ENCODE peak calls at places on chromosomes 5 and 9, in six cellular contexts. O is HCT116, M is PC-9, Q is OCI-LY7, Y is astrocyte, C is endothelial cell of umbilical vein. F is an unnamed sample. For H3K4me1, the result is how much of the 10 kb centered on the place peaks cover.

GRCh38 chr9:133656211-133657119 is 20.3 kb downstream of the DBH start:
- DNase-seq in C (no peak), Y (no peak), O (no peak), Q (peak), M (peak), F (no peak)

GRCh38 chr9:117178596-117179111 is 236.2 kb downstream of the ASTN2 start:
- DNase-seq in O (no peak), Q (no peak), C (no peak), M (no peak), Y (peak), F (peak)

GRCh38 chr9:127809562-127810377 is 7.1 kb downstream of the FPGS start:
- DNase-seq in M (no peak), Y (no peak), O (no peak), C (no peak), Q (peak), F (no peak)

GRCh38 chr5:136374003-136374402 is 8.7 kb upstream of the TRPC7 start:
- DNase-seq in C (peak), Y (peak), M (peak), O (no peak), Q (peak), F (no peak)

GRCh38 chr9:116390306-116391228 is 237.0 kb downstream of the PAPPA start:
- DNase-seq in Y (no peak), M (no peak), O (no peak), C (no peak), Q (no peak), F (no peak)

GRCh38 chr5:59320420-59320819 is 573.1 kb downstream of the PDE4D start:
- DNase-seq in C (no peak), Y (no peak), Q (no peak), O (no peak), M (no peak), F (no peak)

GRCh38 chr9:112020680-112021596 is 124.3 kb downstream of the UGCG start:
- DNase-seq in O (peak), Q (no peak), C (peak), Y (peak), M (no peak), F (peak)

GRCh38 chr5:102798103-102798502 is 43.0 kb downstream of the PAM start:
- DNase-seq in Q (no peak), Y (no peak), M (no peak), C (no peak), O (no peak), F (no peak)

GRCh38 chr5:34715711-34716110 is 59.6 kb downstream of the RAI14 start:
- DNase-seq in M (no peak), Y (peak), O (no peak), C (peak), Q (no peak), F (peak)

GRCh38 chr9:7067169-7067568 is 309.4 kb downstream of the KDM4C start:
- DNase-seq in C (no peak), O (no peak), Q (no peak), Y (no peak), M (no peak), F (no peak)

GRCh38 chr9:127741831-127742434 is 6.8 kb upstream of the TOR2A start:
- DNase-seq in M (peak), Y (peak), Q (no peak), C (no peak), O (peak), F (peak)

GRCh38 chr5:78621269-78621871 is 27.2 kb downstream of the LHFPL2 start:
- DNase-seq in Q (no peak), C (no peak), Y (peak), M (no peak), O (no peak), F (peak)

GRCh38 chr9:100474082-100474949 is 1.4 kb downstream of the TMEFF1 start:
- DNase-seq in Q (peak), M (no peak), C (peak), O (no peak), Y (no peak), F (no peak)

GRCh38 chr5:43039468-43040286 is 442 bp downstream of the ANXA2R start:
- DNase-seq in O (peak), M (peak), Y (peak), C (peak), Q (peak), F (peak)

GRCh38 chr9:93121316-93122241 is 12.5 kb downstream of the NINJ1 start:
- DNase-seq in Y (no peak), Q (no peak), M (no peak), O (no peak), C (no peak), F (no peak)

GRCh38 chr9:130222833-130223232 is 42.7 kb upstream of the HMCN2 start:
- DNase-seq in C (no peak), O (no peak), Q (no peak), Y (no peak), M (no peak), F (no peak)

GRCh38 chr5:162685302-162685701 is 617.7 kb downstream of the GABRG2 start:
- DNase-seq in O (no peak), Q (no peak), Y (no peak), M (no peak), C (no peak), F (no peak)

GRCh38 chr5:179217356-179217755 is 127.9 kb downstream of the ADAMTS2 start:
- DNase-seq in O (no peak), C (no peak), M (no peak), Q (no peak), Y (no peak), F (peak)

GRCh38 chr5:141845371-141845821 is 32.8 kb downstream of the PCDH1 start:
- DNase-seq in C (no peak), Y (no peak), Q (peak), O (no peak), M (no peak), F (no peak)

GRCh38 chr9:132997591-132997990 is 19.1 kb downstream of the GFI1B start:
- DNase-seq in Q (no peak), M (no peak), C (no peak), O (no peak), Y (peak), F (peak)

GRCh38 chr9:115442054-115442453 is 324.1 kb upstream of the TNC start:
- DNase-seq in O (no peak), M (no peak), Q (no peak), C (no peak), Y (peak), F (peak)

GRCh38 chr5:100762163-100762562 is 140.9 kb downstream of the ST8SIA4 start:
- DNase-seq in O (no peak), Y (peak), C (peak), M (no peak), Q (no peak), F (peak)

GRCh38 chr5:179378441-179379271 is 33.4 kb upstream of the ADAMTS2 start:
- DNase-seq in M (no peak), Q (no peak), O (no peak), C (no peak), Y (no peak), F (peak)

GRCh38 chr5:180139731-180140626 is 68.4 kb upstream of the RNF130 start:
- DNase-seq in C (no peak), O (no peak), M (no peak), Y (no peak), Q (no peak), F (no peak)

GRCh38 chr5:180665682-180666404 is 16.4 kb upstream of the FLT4 start:
- DNase-seq in Q (no peak), C (no peak), M (no peak), O (no peak), Y (no peak), F (no peak)

GRCh38 chr9:129631673-129632129 is 5.7 kb downstream of the NTMT1 start:
- DNase-seq in C (no peak), O (no peak), M (no peak), Q (no peak), Y (no peak), F (no peak)

GRCh38 chr5:143349127-143349526 is 54.4 kb downstream of the NR3C1 start:
- DNase-seq in O (no peak), M (no peak), C (no peak), Y (no peak), Q (no peak), F (no peak)

GRCh38 chr5:39211773-39212172 is 7.6 kb downstream of the FYB1 start:
- DNase-seq in O (no peak), Y (no peak), M (no peak), Q (no peak), C (no peak), F (no peak)

GRCh38 chr9:129382281-129383004 is 204.4 kb upstream of the IER5L start:
- DNase-seq in O (no peak), C (no peak), Q (no peak), M (no peak), Y (no peak), F (no peak)

GRCh38 chr5:36052542-36052941 is 14.1 kb downstream of the UGT3A2 start:
- DNase-seq in O (no peak), C (no peak), Y (no peak), M (no peak), Q (no peak), F (no peak)

GRCh38 chr5:16826379-16827125 is 109.5 kb downstream of the MYO10 start:
- DNase-seq in O (no peak), M (no peak), C (no peak), Y (no peak), Q (no peak), F (no peak)

GRCh38 chr5:80369521-80369920 is 38.3 kb upstream of the ZFYVE16 start:
- DNase-seq in O (no peak), C (no peak), M (no peak), Y (no peak), Q (no peak), F (no peak)

GRCh38 chr9:13758876-13759275 is 479.4 kb upstream of the MPDZ start:
- DNase-seq in Q (no peak), M (no peak), C (no peak), O (no peak), Y (no peak), F (no peak)

GRCh38 chr9:38063363-38063707 is 5.7 kb downstream of the SHB start:
- DNase-seq in M (no peak), C (no peak), Y (no peak), Q (no peak), O (no peak), F (no peak)

GRCh38 chr5:150119421-150120061 is 33.2 kb upstream of the CSF1R start:
- DNase-seq in O (no peak), Y (no peak), Q (no peak), M (no peak), C (no peak), F (no peak)

GRCh38 chr9:18848657-18849056 is 184.4 kb downstream of the SAXO1 start:
- DNase-seq in Y (peak), O (no peak), C (no peak), Q (no peak), M (no peak), F (no peak)

GRCh38 chr9:70479880-70480291 is 65.4 kb upstream of the KLF9 start:
- DNase-seq in C (no peak), Q (no peak), O (no peak), Y (peak), M (peak), F (peak)

GRCh38 chr9:70477907-70478480 is 63.5 kb upstream of the KLF9 start:
- DNase-seq in C (no peak), Y (no peak), Q (no peak), M (no peak), O (no peak), F (no peak)

GRCh38 chr9:70478963-70479641 is 64.6 kb upstream of the KLF9 start:
- DNase-seq in M (peak), Y (no peak), C (peak), Q (no peak), O (no peak), F (peak)

GRCh38 chr9:70475211-70475610 is 60.8 kb upstream of the KLF9 start:
- DNase-seq in Q (no peak), M (no peak), Y (no peak), C (peak), O (no peak), F (no peak)

GRCh38 chr9:70477146-70477745 is 62.8 kb upstream of the KLF9 start:
- DNase-seq in M (no peak), C (peak), Q (no peak), O (no peak), Y (peak), F (peak)
- H3K4me1 ChIP-seq in M (under half), C (under half), Q (under half), O (under half), Y (under half), F (under half)

GRCh38 chr9:95517559-95517933 is 775 bp upstream of the PTCH1 start:
- DNase-seq in C (no peak), Y (no peak), O (no peak), Q (no peak), M (no peak), F (no peak)
- H3K4me2 ChIP-seq in C (no peak), Y (peak), O (no peak), Q (no peak), M (no peak), F (no peak)

GRCh38 chr5:96703985-96704384 is 41.8 kb downstream of the CAST start:
- DNase-seq in Y (no peak), Q (no peak), C (no peak), O (no peak), M (no peak), F (peak)

GRCh38 chr5:96709152-96709821 is 47.1 kb downstream of the CAST start:
- DNase-seq in Y (peak), Q (no peak), M (no peak), O (no peak), C (no peak), F (peak)

GRCh38 chr5:96708600-96708999 is 46.4 kb downstream of the CAST start:
- DNase-seq in O (no peak), Y (no peak), Q (no peak), M (no peak), C (no peak), F (no peak)

GRCh38 chr5:96703384-96703910 is 41.3 kb downstream of the CAST start:
- DNase-seq in C (peak), Q (no peak), M (no peak), Y (no peak), O (no peak), F (peak)

GRCh38 chr5:96706433-96707111 is 44.4 kb downstream of the CAST start:
- DNase-seq in C (no peak), Q (peak), M (peak), Y (no peak), O (no peak), F (no peak)
- H3K4me1 ChIP-seq in C (under half), Q (under half), M (half or more), Y (under half), O (under half), F (under half)

GRCh38 chr5:56176155-56176798 is 56.9 kb downstream of the ANKRD55 start:
- DNase-seq in Q (no peak), C (no peak), Y (no peak), O (no peak), M (no peak), F (no peak)

GRCh38 chr5:56172225-56172624 is 60.9 kb downstream of the ANKRD55 start:
- DNase-seq in Q (no peak), M (no peak), O (no peak), Y (peak), C (peak), F (peak)

GRCh38 chr5:56177134-56177533 is 56.0 kb downstream of the ANKRD55 start:
- DNase-seq in O (no peak), Q (no peak), Y (no peak), M (no peak), C (peak), F (no peak)

GRCh38 chr5:56175028-56175427 is 58.1 kb downstream of the ANKRD55 start:
- DNase-seq in M (no peak), C (no peak), Y (no peak), Q (no peak), O (no peak), F (no peak)

GRCh38 chr5:56175465-56175864 is 57.7 kb downstream of the ANKRD55 start:
- DNase-seq in O (peak), Y (peak), Q (no peak), C (peak), M (peak), F (peak)
- H3K4me2 ChIP-seq in O (peak), Y (peak), Q (no peak), C (peak), M (peak), F (peak)

DNA sequence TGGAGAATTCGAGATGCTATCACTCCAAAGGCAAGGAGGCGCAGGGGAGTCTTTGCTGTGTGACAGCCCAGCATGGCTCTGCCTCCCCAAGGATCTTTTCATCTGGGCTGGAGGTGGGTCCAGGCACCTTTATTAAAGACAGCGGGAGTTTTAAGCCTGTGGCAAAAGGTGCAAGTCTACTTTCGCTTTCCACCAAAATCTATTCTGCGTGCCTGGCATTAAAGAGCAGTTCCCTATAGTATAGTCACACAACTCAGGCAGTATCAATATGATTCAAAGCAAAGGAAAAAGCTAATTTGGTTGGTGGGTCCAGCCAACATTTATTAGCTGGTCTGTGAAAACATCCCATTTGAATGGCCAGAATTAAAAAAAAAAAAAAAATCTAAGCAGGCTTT is 398.7 kb downstream of the EBF1 start:
- DNase-seq in M (no peak), Q (no peak), C (no peak), Y (no peak), O (no peak), F (no peak)
- H3K4me1 ChIP-seq in M (under half), Q (under half), C (under half), Y (under half), O (under half), F (under half)

DNA sequence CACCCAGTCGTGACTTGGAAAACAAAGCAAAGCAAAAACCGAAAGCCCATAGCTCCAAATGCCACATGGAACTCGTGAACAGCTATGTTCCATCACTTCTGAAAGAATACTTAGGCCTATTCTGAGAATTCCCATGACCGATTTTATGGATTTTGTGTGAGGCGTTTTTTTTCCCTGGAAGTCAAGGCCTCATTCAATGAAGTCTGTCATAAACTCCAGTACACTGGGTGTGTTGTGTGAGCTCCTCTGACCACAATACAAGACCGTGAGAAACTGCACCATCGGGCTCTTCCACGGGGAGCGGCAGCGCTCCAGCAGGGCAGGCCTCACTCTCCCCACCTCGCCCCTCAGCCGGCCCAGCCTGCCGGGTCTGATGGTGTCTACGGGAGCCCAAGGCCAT is 209.5 kb downstream of the FANCC start:
- DNase-seq in Q (no peak), O (no peak), Y (no peak), C (no peak), M (no peak), F (no peak)
- H3K4me2 ChIP-seq in Q (no peak), O (no peak), Y (peak), C (no peak), M (no peak), F (no peak)

GRCh38 chr9:109251080-109251775 is 69.6 kb downstream of the EPB41L4B start:
- DNase-seq in Y (peak), M (peak), C (peak), Q (no peak), O (no peak), F (peak)

GRCh38 chr9:109250771-109251079 is 70.1 kb downstream of the EPB41L4B start:
- DNase-seq in O (no peak), Q (no peak), Y (no peak), C (no peak), M (no peak), F (no peak)

GRCh38 chr9:109250311-109250741 is 70.5 kb downstream of the EPB41L4B start:
- DNase-seq in M (no peak), Q (no peak), Y (no peak), O (no peak), C (no peak), F (no peak)

GRCh38 chr9:109252291-109252690 is 68.6 kb downstream of the EPB41L4B start:
- DNase-seq in O (no peak), Y (no peak), Q (no peak), C (no peak), M (no peak), F (no peak)

DNA sequence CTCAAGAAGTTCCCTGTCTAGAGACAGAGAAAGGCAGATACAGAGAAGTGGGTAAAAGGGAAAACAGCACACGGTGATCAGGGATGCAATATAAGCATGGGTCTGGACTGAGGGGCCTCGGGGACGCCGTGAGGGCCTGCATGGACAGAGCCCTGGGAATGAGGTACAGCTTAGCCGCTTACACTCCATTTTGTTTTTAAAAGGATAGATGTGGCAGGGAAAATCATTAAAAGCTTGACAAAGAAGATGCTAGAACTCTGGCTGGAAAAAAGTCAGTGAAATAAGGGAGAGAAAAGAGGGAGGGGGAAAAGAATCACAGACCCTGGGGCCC is 69.1 kb downstream of the EPB41L4B start:
- DNase-seq in Y (no peak), O (no peak), M (no peak), Q (no peak), C (no peak), F (no peak)
- H3K4me1 ChIP-seq in Y (under half), O (half or more), M (half or more), Q (under half), C (under half), F (under half)

GRCh38 chr5:172942556-172942955 is 16.7 kb upstream of the RPL26L1 start:
- DNase-seq in C (no peak), Q (no peak), M (no peak), O (no peak), Y (no peak), F (no peak)
- H3K4me2 ChIP-seq in C (no peak), Q (no peak), M (no peak), O (no peak), Y (peak), F (no peak)

GRCh38 chr5:119347574-119347973 is 8.2 kb upstream of the TNFAIP8 start:
- DNase-seq in M (no peak), Y (no peak), C (no peak), Q (no peak), O (no peak), F (no peak)
- H3K4me1 ChIP-seq in M (under half), Y (under half), C (under half), Q (half or more), O (under half), F (under half)

DNA sequence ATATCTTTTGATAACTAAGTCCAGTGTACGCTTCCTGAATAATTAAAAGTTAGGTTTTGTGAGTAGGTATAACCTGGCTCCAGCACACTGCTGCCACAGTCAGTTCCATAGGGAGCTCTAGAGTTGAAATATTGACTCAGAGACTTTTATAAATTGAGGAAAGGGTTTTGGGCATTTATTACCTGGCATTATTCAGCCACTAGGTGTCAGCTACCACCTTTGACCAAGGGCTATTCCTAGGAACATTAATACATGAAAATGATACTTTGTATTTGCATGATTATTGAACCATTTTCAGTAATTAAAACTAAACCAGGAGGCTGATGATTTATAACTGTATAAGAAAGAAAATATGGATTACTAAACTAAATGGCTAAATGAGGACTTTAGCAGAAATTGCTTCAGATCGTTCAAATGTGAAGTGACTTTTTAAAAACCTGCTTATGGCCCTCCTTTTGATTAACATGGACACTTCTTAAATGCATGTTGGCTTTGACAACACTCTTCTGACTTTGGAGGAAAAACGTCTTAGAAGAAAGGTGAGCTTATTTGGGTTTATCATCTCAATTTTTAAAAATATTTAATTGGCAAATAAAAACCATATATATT is 83.0 kb downstream of the SMC2 start:
- DNase-seq in C (peak), O (peak), Y (no peak), M (no peak), Q (peak), F (no peak)
- H3K4me2 ChIP-seq in C (no peak), O (no peak), Y (no peak), M (no peak), Q (no peak), F (no peak)